ENCODE peak calls at places on chromosomes 3 and 15, in five cellular contexts. J is HS-27A, W is GM13976, P is GM06990, H is COR-L47. C is an unnamed sample.

GRCh38 chr3:138438896-138439295 is 4.5 kb downstream of the ESYT3 start:
- DNase-seq in W (no peak), J (no peak), H (no peak), P (no peak), C (no peak)

GRCh38 chr15:69657626-69658025 is 205.0 kb downstream of the RPLP1 start:
- DNase-seq in W (no peak), P (no peak), H (no peak), J (no peak), C (no peak)

GRCh38 chr15:82611348-82611747 is 35.8 kb downstream of the CPEB1 start:
- DNase-seq in P (no peak), W (no peak), H (no peak), J (no peak), C (no peak)

GRCh38 chr3:71784201-71784913 is 591 bp downstream of the PROK2 start:
- DNase-seq in P (no peak), H (no peak), J (no peak), W (no peak), C (no peak)

GRCh38 chr3:71972031-71972430 is 187.1 kb upstream of the PROK2 start:
- DNase-seq in W (no peak), J (no peak), P (no peak), H (no peak), C (no peak)

GRCh38 chr3:10771486-10772225 is 44.4 kb upstream of the SLC6A11 start:
- DNase-seq in W (no peak), H (no peak), P (no peak), J (no peak), C (no peak)

GRCh38 chr3:52248165-52248541 is 2.6 kb downstream of the PPM1M start:
- DNase-seq in H (no peak), P (no peak), J (no peak), W (no peak), C (no peak)

GRCh38 chr3:194390835-194391234 is 8.2 kb downstream of the GP5 start:
- DNase-seq in P (no peak), J (no peak), H (no peak), W (no peak), C (no peak)

C was measured in progenitor cell of endocrine pancreas.